ENCODE peak calls at places on chromosomes 16 and 17, in nine cellular contexts. One of them, this sample, is unnamed.

GRCh38 chr17:49325980-49326379 is 36.1 kb downstream of the ZNF652 start:
- DNase-seq in stimulated activated CD8-positive, alpha-beta memory T cell treated with anti-CD3 and anti-CD28 coated beads, Interleukin-15, amount 100 ng/mL, for 1 hour: no peak
- DNase-seq in fibroblast of mammary gland: no peak
- DNase-seq in C1 segment of cervical spinal cord: no peak
- DNase-seq in activated T-helper 1 cell treated with anti-CD3 and anti-CD28 coated beads, Interleukin-2, amount 50 U/mL, for 16 hours: no peak
- DNase-seq in A549: no peak
- DNase-seq in GM04503: no peak
- DNase-seq in nephron progenitor cell: no peak
- DNase-seq in fibroblast of the conjunctiva: no peak
- DNase-seq in this sample: no peak

GRCh38 chr17:66637491-66637890 is 197.4 kb upstream of the CACNG5 start:
- DNase-seq in stimulated activated CD8-positive, alpha-beta memory T cell treated with anti-CD3 and anti-CD28 coated beads, Interleukin-15, amount 100 ng/mL, for 1 hour: no peak
- DNase-seq in fibroblast of mammary gland: no peak
- DNase-seq in C1 segment of cervical spinal cord: no peak
- DNase-seq in activated T-helper 1 cell treated with anti-CD3 and anti-CD28 coated beads, Interleukin-2, amount 50 U/mL, for 16 hours: no peak
- DNase-seq in A549: no peak
- DNase-seq in GM04503: no peak
- DNase-seq in nephron progenitor cell: no peak
- DNase-seq in fibroblast of the conjunctiva: no peak
- DNase-seq in this sample: no peak

GRCh38 chr17:74649909-74650308 is 26.4 kb upstream of the CD300E start:
- DNase-seq in stimulated activated CD8-positive, alpha-beta memory T cell treated with anti-CD3 and anti-CD28 coated beads, Interleukin-15, amount 100 ng/mL, for 1 hour: no peak
- DNase-seq in fibroblast of mammary gland: no peak
- DNase-seq in C1 segment of cervical spinal cord: no peak
- DNase-seq in activated T-helper 1 cell treated with anti-CD3 and anti-CD28 coated beads, Interleukin-2, amount 50 U/mL, for 16 hours: no peak
- DNase-seq in A549: no peak
- DNase-seq in GM04503: no peak
- DNase-seq in nephron progenitor cell: no peak
- DNase-seq in fibroblast of the conjunctiva: no peak
- DNase-seq in this sample: no peak

GRCh38 chr16:57720142-57720575 is 15.4 kb upstream of the KATNB1 start:
- DNase-seq in stimulated activated CD8-positive, alpha-beta memory T cell treated with anti-CD3 and anti-CD28 coated beads, Interleukin-15, amount 100 ng/mL, for 1 hour: no peak
- DNase-seq in fibroblast of mammary gland: peak
- DNase-seq in C1 segment of cervical spinal cord: no peak
- DNase-seq in activated T-helper 1 cell treated with anti-CD3 and anti-CD28 coated beads, Interleukin-2, amount 50 U/mL, for 16 hours: no peak
- DNase-seq in A549: peak
- DNase-seq in GM04503: peak
- DNase-seq in nephron progenitor cell: peak
- DNase-seq in fibroblast of the conjunctiva: peak
- DNase-seq in this sample: peak

GRCh38 chr17:77449908-77450741 is 309.4 kb downstream of the SEC14L1 start:
- DNase-seq in stimulated activated CD8-positive, alpha-beta memory T cell treated with anti-CD3 and anti-CD28 coated beads, Interleukin-15, amount 100 ng/mL, for 1 hour: no peak
- DNase-seq in fibroblast of mammary gland: peak
- DNase-seq in C1 segment of cervical spinal cord: no peak
- DNase-seq in activated T-helper 1 cell treated with anti-CD3 and anti-CD28 coated beads, Interleukin-2, amount 50 U/mL, for 16 hours: peak
- DNase-seq in A549: peak
- DNase-seq in GM04503: no peak
- DNase-seq in nephron progenitor cell: peak
- DNase-seq in fibroblast of the conjunctiva: no peak
- DNase-seq in this sample: peak

GRCh38 chr17:6473128-6473767 is 29.0 kb downstream of the PIMREG start:
- DNase-seq in stimulated activated CD8-positive, alpha-beta memory T cell treated with anti-CD3 and anti-CD28 coated beads, Interleukin-15, amount 100 ng/mL, for 1 hour: peak
- DNase-seq in fibroblast of mammary gland: peak
- DNase-seq in C1 segment of cervical spinal cord: no peak
- DNase-seq in activated T-helper 1 cell treated with anti-CD3 and anti-CD28 coated beads, Interleukin-2, amount 50 U/mL, for 16 hours: peak
- DNase-seq in A549: peak
- DNase-seq in GM04503: peak
- DNase-seq in nephron progenitor cell: peak
- DNase-seq in fibroblast of the conjunctiva: peak
- DNase-seq in this sample: peak

GRCh38 chr16:56789360-56789759 is 59.4 kb downstream of the NUP93 start:
- DNase-seq in stimulated activated CD8-positive, alpha-beta memory T cell treated with anti-CD3 and anti-CD28 coated beads, Interleukin-15, amount 100 ng/mL, for 1 hour: no peak
- DNase-seq in fibroblast of mammary gland: peak
- DNase-seq in C1 segment of cervical spinal cord: no peak
- DNase-seq in activated T-helper 1 cell treated with anti-CD3 and anti-CD28 coated beads, Interleukin-2, amount 50 U/mL, for 16 hours: no peak
- DNase-seq in A549: peak
- DNase-seq in GM04503: no peak
- DNase-seq in nephron progenitor cell: no peak
- DNase-seq in fibroblast of the conjunctiva: no peak
- DNase-seq in this sample: peak

GRCh38 chr16:27314161-27314723 is 468 bp downstream of the IL4R start:
- DNase-seq in stimulated activated CD8-positive, alpha-beta memory T cell treated with anti-CD3 and anti-CD28 coated beads, Interleukin-15, amount 100 ng/mL, for 1 hour: peak
- DNase-seq in fibroblast of mammary gland: peak
- DNase-seq in C1 segment of cervical spinal cord: no peak
- DNase-seq in activated T-helper 1 cell treated with anti-CD3 and anti-CD28 coated beads, Interleukin-2, amount 50 U/mL, for 16 hours: peak
- DNase-seq in A549: peak
- DNase-seq in GM04503: peak
- DNase-seq in nephron progenitor cell: no peak
- DNase-seq in fibroblast of the conjunctiva: peak
- DNase-seq in this sample: peak

GRCh38 chr17:2250140-2251095 is 53.2 kb downstream of the SMG6 start:
- DNase-seq in stimulated activated CD8-positive, alpha-beta memory T cell treated with anti-CD3 and anti-CD28 coated beads, Interleukin-15, amount 100 ng/mL, for 1 hour: no peak
- DNase-seq in fibroblast of mammary gland: peak
- DNase-seq in C1 segment of cervical spinal cord: no peak
- DNase-seq in activated T-helper 1 cell treated with anti-CD3 and anti-CD28 coated beads, Interleukin-2, amount 50 U/mL, for 16 hours: no peak
- DNase-seq in A549: no peak
- DNase-seq in GM04503: peak
- DNase-seq in nephron progenitor cell: no peak
- DNase-seq in fibroblast of the conjunctiva: no peak
- DNase-seq in this sample: peak